ENCODE peak calls at places on chromosomes 7 and 10, in eight cellular contexts. B is astrocyte of the spinal cord, T is ELF-1, V is K562, J is hypothalamus, Y is suprapubic skin, K is colonic mucosa, F is amniotic stem cell. Z is an unnamed sample.

GRCh38 chr10:69482125-69482524 is 30.9 kb downstream of the TSPAN15 start:
- DNase-seq in B (no peak), T (no peak), V (no peak), J (no peak), Y (no peak), K (no peak), F (no peak), Z (no peak)

GRCh38 chr7:73906874-73907273 is 45.9 kb downstream of the TMEM270 start:
- DNase-seq in B (no peak), T (no peak), V (no peak), J (no peak), Y (peak), K (no peak), F (no peak), Z (no peak)

GRCh38 chr7:151511946-151512345 is 7.7 kb downstream of the RHEB start:
- DNase-seq in B (no peak), T (no peak), V (no peak), J (no peak), Y (no peak), K (no peak), F (no peak), Z (no peak)

GRCh38 chr10:68315582-68315981 is 16.3 kb upstream of the HNRNPH3 start:
- DNase-seq in B (no peak), T (no peak), V (no peak), J (no peak), Y (no peak), K (peak), F (no peak), Z (no peak)

GRCh38 chr7:28266377-28266776 is 85.8 kb upstream of the JAZF1 start:
- DNase-seq in B (peak), T (no peak), V (no peak), J (no peak), Y (no peak), K (no peak), F (no peak), Z (no peak)

GRCh38 chr10:100342627-100342972 is 4.4 kb upstream of the SCD start:
- DNase-seq in B (no peak), T (no peak), V (no peak), J (no peak), Y (no peak), K (no peak), F (no peak), Z (no peak)

GRCh38 chr7:144854839-144855424 is 19.1 kb upstream of the TPK1 start:
- DNase-seq in B (peak), T (no peak), V (peak), J (no peak), Y (no peak), K (no peak), F (no peak), Z (peak)

GRCh38 chr10:78214931-78215330 is 181.3 kb downstream of the RPS24 start:
- DNase-seq in B (no peak), T (no peak), V (no peak), J (no peak), Y (no peak), K (no peak), F (no peak), Z (no peak)

GRCh38 chr10:70779088-70779487 is 6.1 kb downstream of the TBATA start:
- DNase-seq in B (no peak), T (no peak), V (no peak), J (no peak), Y (no peak), K (no peak), F (no peak), Z (no peak)

GRCh38 chr7:126394406-126394805 is 858.3 kb downstream of the GRM8 start:
- DNase-seq in B (no peak), T (no peak), V (no peak), J (no peak), Y (no peak), K (no peak), F (no peak), Z (no peak)

GRCh38 chr10:129553928-129554327 is 86.9 kb downstream of the MGMT start:
- DNase-seq in B (no peak), T (no peak), V (no peak), J (no peak), Y (no peak), K (no peak), F (no peak), Z (no peak)

GRCh38 chr10:77156406-77156879 is 481.2 kb downstream of the KCNMA1 start:
- DNase-seq in B (peak), T (no peak), V (no peak), J (no peak), Y (no peak), K (peak), F (peak), Z (no peak)

GRCh38 chr10:4522296-4523000 is 303.6 kb upstream of the AKR1E2 start:
- DNase-seq in B (no peak), T (no peak), V (no peak), J (no peak), Y (no peak), K (no peak), F (no peak), Z (no peak)

GRCh38 chr10:14605231-14605925 is 169.3 kb downstream of the FAM107B start:
- DNase-seq in B (peak), T (peak), V (no peak), J (no peak), Y (no peak), K (no peak), F (peak), Z (no peak)

GRCh38 chr10:11141571-11142091 is 124.0 kb downstream of the CELF2 start:
- DNase-seq in B (no peak), T (no peak), V (peak), J (no peak), Y (no peak), K (peak), F (no peak), Z (no peak)

GRCh38 chr7:121069346-121070100 is 81.0 kb downstream of the CPED1 start:
- DNase-seq in B (peak), T (no peak), V (peak), J (no peak), Y (no peak), K (no peak), F (no peak), Z (no peak)

GRCh38 chr10:50497758-50498157 is 126.0 kb downstream of the SGMS1 start:
- DNase-seq in B (peak), T (no peak), V (peak), J (no peak), Y (no peak), K (no peak), F (peak), Z (no peak)

GRCh38 chr10:86413046-86413728 is 46.6 kb upstream of the GRID1 start:
- DNase-seq in B (peak), T (no peak), V (no peak), J (no peak), Y (no peak), K (no peak), F (peak), Z (peak)

GRCh38 chr7:51027256-51028127 is 244.8 kb upstream of the GRB10 start:
- DNase-seq in B (peak), T (no peak), V (no peak), J (no peak), Y (no peak), K (peak), F (no peak), Z (no peak)

GRCh38 chr10:122143238-122143841 is 127.8 kb upstream of the BTBD16 start:
- DNase-seq in B (no peak), T (no peak), V (no peak), J (no peak), Y (no peak), K (no peak), F (no peak), Z (no peak)

GRCh38 chr10:79189853-79190435 is 121.2 kb downstream of the ZMIZ1 start:
- DNase-seq in B (no peak), T (no peak), V (no peak), J (no peak), Y (no peak), K (no peak), F (no peak), Z (no peak)

GRCh38 chr10:7248148-7248547 is 162.7 kb downstream of the SFMBT2 start:
- DNase-seq in B (no peak), T (no peak), V (no peak), J (no peak), Y (no peak), K (no peak), F (no peak), Z (no peak)

GRCh38 chr10:127468632-127469031 is 80.5 kb upstream of the NPS start:
- DNase-seq in B (no peak), T (no peak), V (no peak), J (no peak), Y (no peak), K (no peak), F (no peak), Z (no peak)

GRCh38 chr10:88810196-88810961 is 7.8 kb downstream of the LIPM start:
- DNase-seq in B (peak), T (peak), V (peak), J (no peak), Y (no peak), K (peak), F (peak), Z (peak)

GRCh38 chr7:45028138-45028919 is 28.3 kb downstream of the CCM2 start:
- DNase-seq in B (no peak), T (no peak), V (no peak), J (no peak), Y (no peak), K (no peak), F (no peak), Z (no peak)